ENCODE peak calls at places on chromosome 21, in six cellular contexts. V, W, R, A, N and M are unnamed samples.

GRCh38 chr21:46208761-46209721 is 19.5 kb downstream of the LSS start:
- DNase-seq in V (no peak), W (no peak), R (no peak), A (no peak), N (no peak), M (no peak)

GRCh38 chr21:33023574-33024277 is 2.0 kb upstream of the OLIG2 start:
- DNase-seq in V (no peak), W (no peak), R (peak; percentile 52), A (peak; percentile 26), N (no peak), M (peak; percentile 53)

GRCh38 chr21:42092805-42093590 is 21.9 kb downstream of the UMODL1 start:
- DNase-seq in V (no peak), W (no peak), R (no peak), A (no peak), N (no peak), M (no peak)

GRCh38 chr21:29105218-29105617 is 25.2 kb upstream of the MAP3K7CL start:
- DNase-seq in V (no peak), W (peak; percentile 22), R (no peak), A (no peak), N (no peak), M (no peak)

GRCh38 chr21:42767561-42767835 is 111.8 kb downstream of the WDR4 start:
- DNase-seq in V (no peak), W (no peak), R (no peak), A (no peak), N (no peak), M (no peak)

GRCh38 chr21:46379691-46380090 is 55.7 kb downstream of the PCNT start:
- DNase-seq in V (no peak), W (no peak), R (no peak), A (no peak), N (no peak), M (no peak)

GRCh38 chr21:39564200-39564599 is 48.5 kb upstream of the B3GALT5 start:
- DNase-seq in V (no peak), W (no peak), R (no peak), A (peak; percentile 78), N (no peak), M (peak; percentile 29)

GRCh38 chr21:25080706-25081495 is 526.4 kb downstream of the MRPL39 start:
- DNase-seq in V (no peak), W (peak; percentile 10), R (no peak), A (no peak), N (no peak), M (no peak)

GRCh38 chr21:42596657-42597056 is 56.8 kb upstream of the PDE9A start:
- DNase-seq in V (no peak), W (no peak), R (no peak), A (no peak), N (no peak), M (peak; percentile 9)

GRCh38 chr21:14582934-14583628 is 37.0 kb upstream of the SAMSN1 start:
- DNase-seq in V (no peak), W (no peak), R (no peak), A (no peak), N (no peak), M (no peak)

GRCh38 chr21:39048574-39048973 is 134.7 kb downstream of the PSMG1 start:
- DNase-seq in V (no peak), W (peak; percentile 74), R (no peak), A (no peak), N (no peak), M (no peak)

GRCh38 chr21:46664316-46664995 is 29.0 kb downstream of the PRMT2 start:
- DNase-seq in V (no peak), W (no peak), R (no peak), A (no peak), N (no peak), M (no peak)

GRCh38 chr21:28671549-28672195 is 321.0 kb downstream of the LTN1 start:
- DNase-seq in V (no peak), W (peak; percentile 68), R (no peak), A (no peak), N (no peak), M (no peak)

GRCh38 chr21:33266050-33266783 is at the start of gene IL10RB:
- DNase-seq in V (peak; percentile 74), W (peak; percentile 28), R (no peak), A (peak; percentile 80), N (peak; percentile 78), M (peak; percentile 80)

GRCh38 chr21:38950388-38951094 is 144.8 kb downstream of the ETS2 start:
- DNase-seq in V (no peak), W (peak; percentile 48), R (no peak), A (no peak), N (no peak), M (no peak)

GRCh38 chr21:33902349-33902748 is 13.3 kb downstream of the ATP5PO start:
- DNase-seq in V (no peak), W (no peak), R (no peak), A (no peak), N (no peak), M (no peak)

GRCh38 chr21:44737706-44738354 is 26.5 kb upstream of the TSPEAR start:
- DNase-seq in V (no peak), W (peak; percentile 25), R (no peak), A (no peak), N (no peak), M (no peak)

GRCh38 chr21:16078382-16078781 is 348.6 kb downstream of the USP25 start:
- DNase-seq in V (no peak), W (no peak), R (no peak), A (no peak), N (no peak), M (no peak)

GRCh38 chr21:46660505-46660904 is 25.0 kb downstream of the PRMT2 start:
- DNase-seq in V (no peak), W (no peak), R (no peak), A (no peak), N (no peak), M (no peak)

GRCh38 chr21:42171091-42172053 is 47.6 kb upstream of the ABCG1 start:
- DNase-seq in V (no peak), W (peak; percentile 5), R (no peak), A (no peak), N (peak; percentile 13), M (peak; percentile 79)

GRCh38 chr21:44415073-44416025 is 40.0 kb upstream of the LRRC3 start:
- DNase-seq in V (no peak), W (no peak), R (no peak), A (no peak), N (no peak), M (peak; percentile 5)

GRCh38 chr21:29499734-29500343 is 201.1 kb downstream of the BACH1 start:
- DNase-seq in V (no peak), W (peak; percentile 55), R (no peak), A (peak; percentile 19), N (peak; percentile 33), M (peak; percentile 34)

GRCh38 chr21:40618216-40618615 is 228.7 kb downstream of the DSCAM start:
- DNase-seq in V (no peak), W (no peak), R (no peak), A (no peak), N (no peak), M (no peak)

GRCh38 chr21:40595806-40596205 is 251.2 kb downstream of the DSCAM start:
- DNase-seq in V (no peak), W (no peak), R (no peak), A (no peak), N (no peak), M (no peak)

GRCh38 chr21:46221664-46222435 is 6.7 kb downstream of the LSS start:
- DNase-seq in V (no peak), W (no peak), R (no peak), A (no peak), N (peak; percentile 7), M (no peak)

GRCh38 chr21:46322351-46323226 is 1.1 kb downstream of the C21orf58 start:
- DNase-seq in V (peak; percentile 9), W (peak; percentile 38), R (no peak), A (no peak), N (peak; percentile 18), M (no peak)

GRCh38 chr21:32329331-32329730 is 30.7 kb downstream of the MRAP start:
- DNase-seq in V (no peak), W (peak; percentile 75), R (peak; percentile 41), A (peak; percentile 18), N (no peak), M (peak; percentile 11)

GRCh38 chr21:45227735-45228134 is 60.0 kb downstream of the POFUT2 start:
- DNase-seq in V (no peak), W (no peak), R (no peak), A (no peak), N (no peak), M (no peak)

GRCh38 chr21:41593784-41594138 is 85.8 kb upstream of the TMPRSS2 start:
- DNase-seq in V (no peak), W (no peak), R (no peak), A (no peak), N (no peak), M (no peak)

GRCh38 chr21:15192243-15192642 is 127.4 kb upstream of the NRIP1 start:
- DNase-seq in V (no peak), W (peak; percentile 79), R (no peak), A (no peak), N (no peak), M (no peak)

GRCh38 chr21:26800001-26800400 is 45.2 kb downstream of the ADAMTS1 start:
- DNase-seq in V (no peak), W (peak; percentile 78), R (no peak), A (no peak), N (peak; percentile 83), M (no peak)

GRCh38 chr21:39966786-39967185 is 99.5 kb downstream of the PCP4 start:
- DNase-seq in V (no peak), W (no peak), R (no peak), A (no peak), N (no peak), M (no peak)

GRCh38 chr21:27201197-27201596 is 234.3 kb upstream of the ADAMTS5 start:
- DNase-seq in V (no peak), W (peak; percentile 43), R (no peak), A (no peak), N (no peak), M (no peak)

GRCh38 chr21:42846221-42846620 is 33.1 kb downstream of the WDR4 start:
- DNase-seq in V (no peak), W (no peak), R (no peak), A (no peak), N (no peak), M (no peak)

GRCh38 chr21:45941338-45941710 is 40.2 kb upstream of the COL6A1 start:
- DNase-seq in V (no peak), W (no peak), R (no peak), A (no peak), N (no peak), M (no peak)

GRCh38 chr21:43913928-43914327 is 48.9 kb downstream of the AGPAT3 start:
- DNase-seq in V (no peak), W (peak; percentile 34), R (no peak), A (no peak), N (no peak), M (no peak)

GRCh38 chr21:40166291-40166843 is 299.1 kb downstream of the PCP4 start:
- DNase-seq in V (no peak), W (no peak), R (no peak), A (peak; percentile 25), N (no peak), M (no peak)

GRCh38 chr21:15063821-15064575 is 802 bp downstream of the NRIP1 start:
- DNase-seq in V (peak; percentile 8), W (no peak), R (peak; percentile 81), A (peak; percentile 71), N (peak; percentile 48), M (peak; percentile 39)